ENCODE peak calls at places on chromosomes 16 and 17, in eight cellular contexts. P, X, J, V, R, S, M and L are unnamed samples.

GRCh38 chr17:30920282-30920681 is 1.5 kb upstream of the ADAP2 start:
- DNase-seq in P (no peak), M (no peak), S (no peak), R (no peak), X (no peak), J (no peak), V (no peak), L (no peak)

GRCh38 chr16:5071681-5072333 is at the start of gene ALG1:
- DNase-seq in R (peak; percentile 64), S (peak; percentile 88), X (peak; percentile 65), J (peak; percentile 93), V (peak; percentile 90), P (peak; percentile 92), M (peak; percentile 90), L (no peak)

GRCh38 chr17:77002103-77003045 is 134.2 kb downstream of the MGAT5B start:
- DNase-seq in J (no peak), R (no peak), M (no peak), X (peak; percentile 36), P (no peak), S (no peak), V (no peak), L (peak; percentile 9)

GRCh38 chr17:11404877-11405276 is 163.9 kb downstream of the SHISA6 start:
- DNase-seq in S (no peak), V (no peak), R (no peak), X (no peak), M (no peak), P (no peak), J (no peak), L (no peak)

GRCh38 chr16:88084881-88085280 is 133.6 kb downstream of the BANP start:
- DNase-seq in X (no peak), P (no peak), J (no peak), R (no peak), S (no peak), M (no peak), V (no peak), L (no peak)

GRCh38 chr17:83176956-83177583 is 97.7 kb downstream of the METRNL start:
- DNase-seq in M (no peak), S (no peak), P (no peak), J (no peak), V (no peak), R (no peak), X (no peak), L (no peak)

GRCh38 chr17:12522743-12523181 is 142.9 kb upstream of the MYOCD start:
- DNase-seq in P (no peak), X (peak; percentile 67), M (no peak), J (no peak), S (no peak), R (no peak), V (no peak), L (no peak)

GRCh38 chr16:78842950-78843349 is 743.5 kb downstream of the WWOX start:
- DNase-seq in V (no peak), S (no peak), X (no peak), P (no peak), R (no peak), J (no peak), M (no peak), L (no peak)

GRCh38 chr16:65510850-65511249 is 389.0 kb upstream of the CDH11 start:
- DNase-seq in V (no peak), M (no peak), X (no peak), J (no peak), R (no peak), S (no peak), P (no peak), L (no peak)

GRCh38 chr16:24800586-24800985 is 45.2 kb upstream of the SLC5A11 start:
- DNase-seq in X (no peak), S (no peak), V (no peak), M (no peak), J (no peak), P (no peak), R (no peak), L (no peak)

GRCh38 chr17:7217113-7217987 is 2.3 kb downstream of the DLG4 start:
- DNase-seq in P (no peak), R (no peak), V (no peak), M (no peak), X (no peak), S (peak; percentile 59), J (peak; percentile 40), L (no peak)

GRCh38 chr16:35686595-35686994 is 2227.2 kb downstream of the TP53TG3F start:
- DNase-seq in M (no peak), V (no peak), J (no peak), R (no peak), X (no peak), S (no peak), P (no peak), L (no peak)

GRCh38 chr16:8146613-8147012 is 443.7 kb downstream of the TMEM114 start:
- DNase-seq in M (no peak), X (no peak), S (no peak), V (no peak), J (no peak), P (no peak), R (no peak), L (no peak)

GRCh38 chr17:6420173-6420641 is 14.7 kb downstream of the AIPL1 start:
- DNase-seq in J (peak; percentile 28), M (peak; percentile 43), R (no peak), S (peak; percentile 37), X (no peak), P (peak; percentile 19), V (no peak), L (no peak)

GRCh38 chr16:21626659-21627277 is 25.6 kb downstream of the IGSF6 start:
- DNase-seq in X (peak; percentile 59), P (no peak), V (peak; percentile 56), S (peak; percentile 77), M (no peak), J (no peak), R (peak; percentile 56), L (peak; percentile 47)

GRCh38 chr17:58640202-58640601 is 51.6 kb downstream of the TEX14 start:
- DNase-seq in J (no peak), R (no peak), M (no peak), P (no peak), S (no peak), V (no peak), X (no peak), L (no peak)

GRCh38 chr16:48612621-48613020 is 2.6 kb upstream of the N4BP1 start:
- DNase-seq in J (no peak), R (no peak), V (peak; percentile 54), X (no peak), M (no peak), P (no peak), S (peak; percentile 57), L (no peak)

GRCh38 chr17:56793947-56794346 is 39.8 kb downstream of the C17orf67 start:
- DNase-seq in V (no peak), J (no peak), S (no peak), R (no peak), P (no peak), M (no peak), X (no peak), L (no peak)

GRCh38 chr16:53415504-53415903 is 18.8 kb upstream of the RBL2 start:
- DNase-seq in S (no peak), J (no peak), X (no peak), R (no peak), M (no peak), V (no peak), P (no peak), L (no peak)